ENCODE peak calls at places on chromosomes 4 and X, in nine cellular contexts. Z is testis, I is right lobe of liver, K is upper lobe of left lung, R is heart right ventricle, P is small intestine, W is heart left ventricle, B is K562, S is psoas muscle. X is an unnamed sample.

GRCh38 chr4:177005801-177006230 is 213.1 kb upstream of the VEGFC start:
- DNase-seq in S (no peak), B (no peak), W (no peak), R (no peak), P (no peak), K (no peak), Z (no peak), I (no peak), X (peak; percentile 89)

GRCh38 chrX:67789536-67789935 is 245.7 kb downstream of the AR start:
- DNase-seq in K (no peak), S (no peak), R (no peak), Z (no peak), B (no peak), W (no peak), P (no peak), I (no peak), X (no peak)

GRCh38 chrX:49992809-49993208 is 70.4 kb downstream of the CLCN5 start:
- DNase-seq in S (no peak), P (no peak), B (no peak), R (no peak), W (no peak), K (no peak), I (no peak), Z (no peak), X (no peak)

GRCh38 chr4:103168993-103169392 is 29.1 kb downstream of the CENPE start:
- DNase-seq in W (no peak), S (no peak), B (no peak), R (no peak), Z (no peak), I (no peak), K (no peak), P (no peak), X (no peak)

GRCh38 chr4:8280876-8281440 is 11.4 kb downstream of the HTRA3 start:
- DNase-seq in I (no peak), P (no peak), K (peak; percentile 65), S (no peak), R (peak; percentile 9), Z (no peak), B (no peak), W (no peak), X (no peak)

GRCh38 chr4:124409044-124409443 is 303.5 kb downstream of the ANKRD50 start:
- DNase-seq in R (no peak), K (no peak), W (no peak), B (no peak), S (no peak), I (no peak), Z (no peak), P (no peak), X (peak; percentile 63)

GRCh38 chrX:134632386-134632785 is 25.9 kb downstream of the PLAC1 start:
- DNase-seq in I (no peak), B (no peak), P (no peak), S (no peak), Z (no peak), W (no peak), R (no peak), K (no peak), X (no peak)

GRCh38 chr4:169253087-169253675 is 17.6 kb downstream of the SH3RF1 start:
- DNase-seq in W (no peak), B (no peak), I (no peak), K (no peak), P (no peak), R (no peak), S (no peak), Z (no peak), X (peak; percentile 53)

GRCh38 chrX:150968862-150969720 is 14.0 kb upstream of the HMGB3 start:
- DNase-seq in R (no peak), S (no peak), B (no peak), I (no peak), K (no peak), W (no peak), Z (no peak), P (peak; percentile 28), X (no peak)

GRCh38 chr4:106316773-106317409 is 541 bp downstream of the AIMP1 start:
- DNase-seq in P (peak; percentile 17), W (no peak), S (no peak), Z (no peak), B (peak; percentile 10), I (no peak), K (no peak), R (no peak), X (no peak)

GRCh38 chrX:19017271-19017670 is 33.4 kb upstream of the PHKA2 start:
- DNase-seq in K (no peak), W (no peak), I (no peak), B (peak; percentile 49), P (peak; percentile 18), Z (peak; percentile 15), R (peak; percentile 7), S (peak; percentile 15), X (no peak)

DNA sequence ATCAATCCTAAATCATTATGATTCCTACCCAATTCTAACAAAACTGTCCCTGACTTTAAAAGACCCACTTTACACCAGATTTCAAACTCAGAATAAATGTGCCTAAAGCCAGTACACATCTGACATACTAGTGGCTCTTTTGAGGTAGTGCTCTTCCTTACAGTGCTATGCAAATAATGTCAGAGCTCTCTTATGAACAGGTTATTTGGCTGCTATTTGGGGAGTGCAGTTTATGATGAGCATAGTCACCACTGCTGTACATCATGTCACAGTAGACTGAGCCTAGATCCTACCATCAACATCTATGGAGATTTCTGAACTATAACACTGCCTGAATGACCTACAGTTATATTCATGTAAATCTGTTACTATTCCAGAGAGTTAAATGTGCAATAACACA is 50.4 kb upstream of the PAGE5 start:
- DNase-seq in W (no peak), R (no peak), Z (no peak), S (no peak), I (no peak), K (no peak), P (no peak), B (no peak), X (no peak)
- H3K9me3 ChIP-seq in W (no peaks in the 10 kb centered on the region), R (no peaks in the 10 kb centered on the region), Z (no peaks in the 10 kb centered on the region), S (no peaks in the 10 kb centered on the region), I (no peaks in the 10 kb centered on the region), K (no peaks in the 10 kb centered on the region), P (no peaks in the 10 kb centered on the region), B (no peaks in the 10 kb centered on the region), X (no peaks in the 10 kb centered on the region)

DNA sequence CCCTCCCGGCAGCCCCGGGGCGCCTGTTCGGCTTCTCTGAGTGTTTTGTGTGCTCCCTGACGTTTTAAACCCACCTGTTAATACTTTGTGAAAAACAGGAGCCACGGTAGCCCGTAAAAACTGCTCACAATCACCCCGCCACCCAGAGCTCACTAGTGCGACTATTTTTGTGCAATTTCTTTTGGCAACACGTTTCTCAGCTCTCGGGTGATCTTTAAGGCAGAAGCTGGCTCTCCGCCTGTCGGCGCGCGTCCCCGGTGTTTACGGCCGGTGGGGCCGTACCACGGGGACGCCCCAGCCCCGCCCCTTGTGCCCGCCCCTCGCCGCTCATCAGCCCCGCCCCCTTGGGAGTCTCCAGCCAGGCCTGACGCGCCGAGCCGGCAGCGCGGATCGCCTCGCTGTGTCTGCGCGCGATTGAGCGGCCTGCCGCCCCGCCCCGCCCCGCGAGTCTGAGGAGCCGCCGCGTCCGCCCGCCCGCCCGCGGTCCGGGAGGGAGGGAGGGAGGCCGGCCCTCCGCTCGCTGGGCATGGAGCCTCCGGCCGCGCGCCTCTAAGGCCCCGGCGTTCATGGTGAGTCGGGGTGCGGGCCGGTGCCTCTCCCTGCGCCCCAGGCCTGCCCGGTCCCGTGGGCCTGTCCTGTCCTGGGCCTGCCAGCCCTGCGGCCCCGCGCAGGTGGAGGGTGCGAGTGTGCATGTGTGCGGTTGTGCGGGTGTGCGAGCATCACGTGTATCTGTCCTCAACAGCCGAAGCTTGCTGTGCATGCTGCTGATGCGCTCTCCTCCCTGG is 56.2 kb upstream of the TADA2B start:
- DNase-seq in Z (peak; percentile 97), P (peak; percentile 95), S (peak; percentile 96), R (peak; percentile 97), K (peak; percentile 99), I (peak; percentile 97), W (peak; percentile 96), B (peak; percentile 97), X (peak; percentile 77)
- H3K4me1 ChIP-seq in Z (peaks cover 48% of the 10 kb centered on the region), P (no peaks in the 10 kb centered on the region), S (peaks cover 75% of the 10 kb centered on the region), R (peaks cover 40% of the 10 kb centered on the region), K (peaks cover 58% of the 10 kb centered on the region), I (peaks cover 44% of the 10 kb centered on the region), W (peaks cover 63% of the 10 kb centered on the region), B (peaks cover 31% of the 10 kb centered on the region), X (peaks cover 29% of the 10 kb centered on the region)

DNA sequence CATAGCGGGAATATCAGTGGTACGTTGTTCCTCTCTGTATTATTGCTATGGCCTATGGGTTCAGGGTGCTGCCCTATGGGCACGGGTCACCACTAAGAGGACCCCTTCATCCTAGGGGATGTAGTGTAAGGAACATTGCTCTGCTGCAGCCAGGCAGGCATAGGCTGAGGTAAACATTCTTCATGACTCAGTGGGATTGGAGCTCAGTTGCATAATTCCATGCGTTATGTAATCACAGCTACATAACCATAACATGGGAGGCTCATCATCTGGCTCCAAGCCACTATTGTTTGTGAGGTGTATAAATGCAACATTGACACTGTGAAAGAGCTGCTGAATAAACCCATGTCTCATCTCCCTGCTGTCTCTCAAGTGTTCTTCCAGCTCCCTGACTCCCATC is 375.2 kb downstream of the MAGEE1 start:
- DNase-seq in P (no peak), B (no peak), K (no peak), I (no peak), R (no peak), W (no peak), Z (no peak), S (no peak), X (no peak)
- H3K9me3 ChIP-seq in P (no peaks in the 10 kb centered on the region), B (no peaks in the 10 kb centered on the region), K (no peaks in the 10 kb centered on the region), I (no peaks in the 10 kb centered on the region), R (peaks cover 7% of the 10 kb centered on the region), W (no peaks in the 10 kb centered on the region), Z (no peaks in the 10 kb centered on the region), S (no peaks in the 10 kb centered on the region), X (no peaks in the 10 kb centered on the region)

GRCh38 chr4:15740764-15741404 is 37.2 kb upstream of the CD38 start:
- DNase-seq in W (no peak), P (no peak), B (no peak), S (no peak), I (peak; percentile 89), R (no peak), K (no peak), Z (no peak), X (no peak)

GRCh38 chr4:15736514-15737050 is 33.7 kb downstream of the BST1 start:
- DNase-seq in I (no peak), Z (no peak), P (no peak), S (no peak), B (no peak), W (no peak), R (no peak), K (no peak), X (no peak)

GRCh38 chr4:15738877-15739276 is 36.0 kb downstream of the BST1 start:
- DNase-seq in S (no peak), I (no peak), R (no peak), B (no peak), K (no peak), Z (no peak), W (no peak), P (no peak), X (peak; percentile 65)

GRCh38 chr4:15735531-15735930 is 32.7 kb downstream of the BST1 start:
- DNase-seq in Z (no peak), W (no peak), I (no peak), B (no peak), R (no peak), K (no peak), P (no peak), S (no peak), X (no peak)

DNA sequence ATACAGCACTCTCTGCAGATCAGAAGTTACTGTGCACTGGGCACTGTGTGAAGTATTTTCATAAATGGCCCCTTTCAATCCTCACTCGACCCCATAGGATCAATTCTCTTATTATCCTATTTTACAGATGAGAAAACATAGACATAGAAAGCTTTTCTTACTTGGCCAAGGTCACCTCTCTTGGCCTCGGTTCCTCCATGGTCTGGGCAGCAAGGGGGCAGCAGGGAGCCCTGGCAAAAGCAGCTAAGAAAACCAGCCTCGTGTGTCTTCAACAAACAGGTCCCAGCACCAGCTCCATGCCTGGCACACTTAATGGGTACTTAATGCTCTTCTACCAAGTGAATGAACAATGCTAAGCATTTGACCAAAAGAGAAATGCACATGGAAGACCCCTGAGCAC is 34.4 kb downstream of the BST1 start:
- DNase-seq in I (no peak), K (no peak), P (no peak), Z (no peak), W (no peak), B (no peak), S (no peak), R (no peak), X (no peak)
- H3K4me1 ChIP-seq in I (peaks cover 14% of the 10 kb centered on the region), K (no peaks in the 10 kb centered on the region), P (no peaks in the 10 kb centered on the region), Z (no peaks in the 10 kb centered on the region), W (no peaks in the 10 kb centered on the region), B (no peaks in the 10 kb centered on the region), S (peaks cover 3% of the 10 kb centered on the region), R (no peaks in the 10 kb centered on the region), X (peaks cover 9% of the 10 kb centered on the region)